ENCODE peak calls at places on chromosomes 6 and 20, in four cellular contexts. P, Z, X and U are unnamed samples.

GRCh38 chr20:5947276-5947675 is 3.1 kb downstream of the TRMT6 start:
- DNase-seq in P (no peak), Z (no peak), X (no peak), U (no peak)

GRCh38 chr6:73323323-73323722 is 30.8 kb downstream of the DPPA5 start:
- DNase-seq in P (no peak), Z (no peak), X (no peak), U (no peak)

GRCh38 chr6:108497883-108498282 is 62.8 kb upstream of the FOXO3 start:
- DNase-seq in P (no peak), Z (no peak), X (peak), U (no peak)

GRCh38 chr6:144744720-144745119 is 459.6 kb downstream of the UTRN start:
- DNase-seq in P (no peak), Z (no peak), X (no peak), U (no peak)

GRCh38 chr6:73854998-73855718 is 159.2 kb downstream of the CD109 start:
- DNase-seq in P (no peak), Z (no peak), X (peak), U (no peak)

GRCh38 chr6:76250666-76251065 is 178.2 kb upstream of the IMPG1 start:
- DNase-seq in P (no peak), Z (no peak), X (no peak), U (no peak)

GRCh38 chr20:44495802-44496481 is 20.3 kb downstream of the TTPAL start:
- DNase-seq in P (no peak), Z (no peak), X (peak), U (peak)

GRCh38 chr6:154247119-154247814 is 109.3 kb downstream of the IPCEF1 start:
- DNase-seq in P (no peak), Z (no peak), X (no peak), U (no peak)

GRCh38 chr6:36852481-36853147 is 13.4 kb upstream of the CPNE5 start:
- DNase-seq in P (no peak), Z (no peak), X (no peak), U (peak)

GRCh38 chr6:103516336-103516735 is 1343.4 kb downstream of the HACE1 start:
- DNase-seq in P (no peak), Z (no peak), X (no peak), U (no peak)

GRCh38 chr6:146950351-146950835 is 253.8 kb upstream of the STXBP5 start:
- DNase-seq in P (no peak), Z (no peak), X (no peak), U (no peak)

GRCh38 chr6:100877851-100878250 is 3.3 kb downstream of the ASCC3 start:
- DNase-seq in P (no peak), Z (no peak), X (no peak), U (no peak)

GRCh38 chr6:45487645-45488044 is 109.9 kb upstream of the SUPT3H start:
- DNase-seq in P (no peak), Z (no peak), X (no peak), U (no peak)

GRCh38 chr6:159043236-159043635 is 1.6 kb downstream of the TAGAP start:
- DNase-seq in P (no peak), Z (peak), X (no peak), U (no peak)

GRCh38 chr20:6142348-6142993 is 19.6 kb upstream of the FERMT1 start:
- DNase-seq in P (peak), Z (no peak), X (peak), U (peak)